ENCODE peak calls at places on chromosomes 12 and 14, in nine cellular contexts. X is A673, K is neural progenitor cell, V is tibial nerve, S is left lung, N is HL-60, F is glutamatergic neuron, T is GM12878, U is cardiac fibroblast. O is an unnamed sample.

GRCh38 chr14:105080161-105080560 is 14.9 kb upstream of the GPR132 start:
- DNase-seq in V (no peak), X (no peak), T (no peak), S (no peak), K (no peak), N (no peak), U (no peak), F (no peak), O (no peak)

GRCh38 chr12:52139147-52139546 is 52.7 kb downstream of the KRT80 start:
- DNase-seq in F (no peak), N (no peak), U (no peak), V (no peak), X (no peak), T (no peak), S (no peak), K (no peak), O (no peak)

GRCh38 chr14:65354715-65355114 is 57.8 kb upstream of the FUT8 start:
- DNase-seq in U (no peak), F (no peak), V (no peak), S (no peak), K (no peak), X (no peak), T (no peak), N (no peak), O (no peak)

GRCh38 chr12:67475725-67476124 is 172.8 kb upstream of the DYRK2 start:
- DNase-seq in K (no peak), S (no peak), V (no peak), X (no peak), U (no peak), T (no peak), N (no peak), F (no peak), O (no peak)

GRCh38 chr14:73231874-73232851 is 5.1 kb upstream of the PAPLN start:
- DNase-seq in T (no peak), V (no peak), X (no peak), N (peak), F (peak), S (no peak), K (peak), U (no peak), O (peak)

GRCh38 chr12:68932701-68933563 is at the start of gene CPM:
- DNase-seq in X (peak), T (no peak), N (peak), V (no peak), K (peak), U (peak), S (peak), F (peak), O (peak)

GRCh38 chr12:127230843-127231260 is 1036.1 kb upstream of the TMEM132C start:
- DNase-seq in F (no peak), U (peak), T (no peak), V (peak), S (no peak), N (no peak), X (peak), K (no peak), O (no peak)

GRCh38 chr14:92534863-92535654 is 21.5 kb downstream of the RIN3 start:
- DNase-seq in U (peak), S (peak), T (no peak), F (no peak), V (no peak), N (no peak), X (no peak), K (no peak), O (no peak)

GRCh38 chr14:90384543-90384911 is 12.3 kb upstream of the CALM1 start:
- DNase-seq in N (no peak), U (no peak), V (no peak), K (no peak), F (no peak), S (no peak), T (no peak), X (no peak), O (no peak)

GRCh38 chr12:92226036-92226661 is 80.5 kb upstream of the BTG1 start:
- DNase-seq in S (no peak), F (no peak), T (no peak), K (no peak), N (no peak), U (peak), X (no peak), V (no peak), O (no peak)

GRCh38 chr14:104506461-104507253 is 72.9 kb upstream of the C14orf180 start:
- DNase-seq in V (no peak), K (no peak), X (no peak), S (no peak), T (no peak), F (no peak), U (no peak), N (no peak), O (no peak)

GRCh38 chr14:102241147-102241546 is 63.8 kb downstream of the MOK start:
- DNase-seq in V (no peak), F (no peak), T (no peak), U (no peak), N (no peak), S (no peak), K (peak), X (no peak), O (no peak)

GRCh38 chr12:127619869-127620769 is 646.9 kb upstream of the TMEM132C start:
- DNase-seq in U (no peak), T (no peak), F (no peak), X (no peak), N (no peak), V (no peak), K (peak), S (no peak), O (no peak)

GRCh38 chr14:51328089-51328941 is 88.3 kb downstream of the TMX1 start:
- DNase-seq in K (no peak), F (no peak), V (no peak), X (no peak), S (no peak), U (peak), T (no peak), N (no peak), O (no peak)

GRCh38 chr14:73786632-73786941 is 65.0 kb upstream of the PTGR2 start:
- DNase-seq in K (peak), V (no peak), U (peak), N (no peak), S (peak), F (peak), X (peak), T (no peak), O (peak)

GRCh38 chr14:37172024-37172869 is at the start of gene SLC25A21:
- DNase-seq in S (peak), V (peak), K (peak), X (peak), T (no peak), U (peak), F (peak), N (peak), O (peak)

GRCh38 chr12:4279120-4279690 is 5.6 kb downstream of the CCND2 start:
- DNase-seq in V (no peak), K (no peak), X (no peak), N (no peak), U (no peak), T (no peak), F (no peak), S (no peak), O (no peak)

GRCh38 chr12:68978678-68979077 is 45.7 kb upstream of the CPM start:
- DNase-seq in F (no peak), N (peak), K (no peak), U (no peak), S (no peak), V (no peak), X (no peak), T (no peak), O (no peak)

GRCh38 chr12:64670856-64671639 is 60.8 kb downstream of the RASSF3 start:
- DNase-seq in K (no peak), V (no peak), S (no peak), N (no peak), U (peak), F (no peak), X (peak), T (no peak), O (peak)

GRCh38 chr12:2447861-2448260 is 346.9 kb upstream of the FKBP4 start:
- DNase-seq in T (no peak), N (no peak), V (no peak), U (no peak), K (no peak), X (no peak), F (no peak), S (no peak), O (no peak)

DNA sequence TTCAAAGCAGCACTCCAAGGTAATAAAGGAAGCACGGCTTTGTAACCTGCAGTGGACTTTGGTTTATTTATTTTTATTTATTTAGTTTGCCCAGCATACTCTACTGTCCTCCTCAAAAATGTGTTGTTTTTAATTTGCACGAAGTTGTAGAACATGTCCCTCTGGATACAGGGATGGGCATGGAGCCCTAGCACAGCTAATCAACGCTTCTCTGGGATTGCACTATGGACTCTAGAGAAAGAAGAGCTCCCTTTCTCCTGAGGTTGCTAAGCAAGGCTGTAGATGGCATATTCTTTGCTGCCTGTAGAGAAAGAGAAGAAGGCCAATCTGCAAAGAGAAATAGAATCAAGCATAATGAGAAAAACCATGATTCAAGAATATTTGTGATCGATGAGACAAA is 5.9 kb upstream of the ANAPC5 start:
- DNase-seq in V (no peak), S (no peak), U (no peak), N (no peak), K (no peak), T (no peak), F (no peak), X (no peak), O (no peak)
- TF ChIP-seq CTCF in V (no peak), S (no peak), U (no peak), N (no peak), K (no peak), T (no peak), F (no peak), X (no peak), O (no peak)

DNA sequence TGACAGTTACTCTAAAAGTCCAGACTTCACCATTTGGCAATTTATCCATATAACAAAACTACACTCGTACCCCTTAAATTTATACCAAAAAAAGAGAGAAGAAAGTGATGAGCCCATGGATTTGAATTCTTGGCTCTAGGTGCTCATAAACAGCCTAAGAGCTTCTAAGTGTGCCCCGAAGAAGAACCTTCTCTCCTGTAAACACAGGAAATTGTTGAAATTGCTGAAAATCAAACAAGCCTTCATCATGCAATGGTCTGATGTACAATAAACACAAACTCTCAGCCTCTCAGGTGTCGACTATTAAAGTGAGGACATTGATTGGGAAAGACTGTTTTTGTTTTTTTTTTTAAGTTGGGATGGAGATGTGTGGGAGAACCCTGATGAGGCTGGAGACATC is 21.8 kb downstream of the PDE6H start:
- DNase-seq in T (no peak), K (no peak), X (no peak), U (peak), V (no peak), S (no peak), F (no peak), N (no peak), O (no peak)
- TF ChIP-seq CTCF in T (no peak), K (no peak), X (no peak), U (no peak), V (no peak), S (no peak), F (no peak), N (no peak), O (no peak)

GRCh38 chr12:26471560-26471959 is 276.2 kb downstream of the SSPN start:
- DNase-seq in K (no peak), F (no peak), T (peak), N (peak), S (peak), V (no peak), X (no peak), U (peak), O (no peak)
- TF ChIP-seq CTCF in K (no peak), F (no peak), T (no peak), N (no peak), S (no peak), V (no peak), X (no peak), U (no peak), O (no peak)

GRCh38 chr14:60235440-60235839 is 13.6 kb upstream of the PPM1A start:
- DNase-seq in T (no peak), F (no peak), K (no peak), V (no peak), N (no peak), S (no peak), U (no peak), X (no peak), O (no peak)

GRCh38 chr14:60233891-60234290 is 15.1 kb upstream of the PPM1A start:
- DNase-seq in U (no peak), S (no peak), F (no peak), K (no peak), T (no peak), N (no peak), X (no peak), V (no peak), O (no peak)

GRCh38 chr14:60232185-60232584 is 16.8 kb upstream of the PPM1A start:
- DNase-seq in S (no peak), X (no peak), F (no peak), N (no peak), K (no peak), U (no peak), T (no peak), V (no peak), O (no peak)

GRCh38 chr14:60229614-60230013 is 19.4 kb upstream of the PPM1A start:
- DNase-seq in K (no peak), F (no peak), T (no peak), X (no peak), U (no peak), S (no peak), N (no peak), V (no peak), O (no peak)

DNA sequence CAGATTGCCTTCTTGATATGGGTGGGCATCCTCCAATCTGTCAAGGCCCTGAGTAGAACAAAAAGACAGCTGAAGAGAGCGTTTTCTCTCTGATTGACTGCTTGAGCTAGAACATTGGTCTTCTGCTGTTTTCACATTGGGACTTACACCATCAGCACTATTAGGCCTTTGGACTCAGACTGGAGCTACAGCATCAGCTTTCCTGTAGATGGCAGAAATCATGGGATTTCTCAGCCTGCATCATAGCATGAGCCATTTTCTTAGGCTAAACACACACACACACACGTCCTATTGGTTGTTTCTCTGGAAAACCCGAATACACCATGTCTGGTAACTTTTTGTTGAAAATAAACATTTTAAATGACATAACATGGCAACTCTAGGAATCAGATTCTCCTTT is 15.8 kb upstream of the PPM1A start:
- DNase-seq in S (no peak), N (no peak), X (no peak), U (peak), K (no peak), F (no peak), T (no peak), V (no peak), O (no peak)
- TF ChIP-seq CTCF in S (no peak), N (no peak), X (no peak), U (no peak), K (no peak), F (no peak), T (no peak), V (no peak), O (no peak)

GRCh38 chr12:7667025-7667575 is 1.4 kb upstream of the APOBEC1 start:
- DNase-seq in F (no peak), U (no peak), S (no peak), X (peak), V (no peak), N (peak), K (no peak), T (no peak), O (no peak)
- TF ChIP-seq CTCF in F (peak), U (no peak), S (no peak), X (peak), V (no peak), N (no peak), K (peak), T (no peak), O (no peak)

O was measured in Calu3.